ENCODE peak calls at places on chromosomes 6 and 20, in four cellular contexts. M is amygdala, J is AG08395, O is amniotic epithelial cell. I is an unnamed sample.

GRCh38 chr6:140977425-140977824 is 1155.3 kb upstream of the GJE1 start:
- DNase-seq in M (no peak), J (peak), O (no peak), I (peak)

GRCh38 chr20:822651-823325 is 10.7 kb upstream of the FAM110A start:
- DNase-seq in M (no peak), J (no peak), O (no peak), I (no peak)

GRCh38 chr6:101509556-101509955 is 116.0 kb downstream of the GRIK2 start:
- DNase-seq in M (no peak), J (peak), O (no peak), I (no peak)

GRCh38 chr20:45779011-45779915 is 12.4 kb downstream of the WFDC3 start:
- DNase-seq in M (no peak), J (peak), O (peak), I (peak)

GRCh38 chr6:70124882-70125535 is 177.9 kb downstream of the COL9A1 start:
- DNase-seq in M (no peak), J (peak), O (no peak), I (peak)

GRCh38 chr20:46767127-46767761 is 57.8 kb downstream of the SLC2A10 start:
- DNase-seq in M (no peak), J (peak), O (peak), I (peak)

GRCh38 chr6:79833264-79833663 is 114.1 kb downstream of the ELOVL4 start:
- DNase-seq in M (no peak), J (no peak), O (no peak), I (peak)

GRCh38 chr6:168116446-168116974 is 37.5 kb upstream of the FRMD1 start:
- DNase-seq in M (no peak), J (no peak), O (no peak), I (no peak)

GRCh38 chr6:16130437-16130891 is 1.6 kb downstream of the MYLIP start:
- DNase-seq in M (no peak), J (no peak), O (no peak), I (peak)

GRCh38 chr6:109772961-109773431 is 81.9 kb downstream of the FIG4 start:
- DNase-seq in M (no peak), J (peak), O (peak), I (peak)

GRCh38 chr6:15073883-15074465 is 171.9 kb upstream of the JARID2 start:
- DNase-seq in M (no peak), J (no peak), O (no peak), I (no peak)

GRCh38 chr20:6767536-6768227 is at the start of gene BMP2:
- DNase-seq in M (no peak), J (peak), O (peak), I (peak)

GRCh38 chr6:16273266-16273665 is 34.9 kb downstream of the GMPR start:
- DNase-seq in M (no peak), J (peak), O (peak), I (peak)

GRCh38 chr6:125346143-125346925 is 44.6 kb upstream of the HDDC2 start:
- DNase-seq in M (no peak), J (no peak), O (no peak), I (peak)

GRCh38 chr20:33897313-33897912 is 86.3 kb downstream of the CHMP4B start:
- DNase-seq in M (no peak), J (no peak), O (peak), I (no peak)

GRCh38 chr20:46438156-46438750 is 31.8 kb upstream of the ELMO2 start:
- DNase-seq in M (no peak), J (peak), O (peak), I (peak)

GRCh38 chr20:64256282-64256947 is 867 bp downstream of the PCMTD2 start:
- DNase-seq in M (no peak), J (no peak), O (no peak), I (no peak)

GRCh38 chr6:169918239-169918953 is 167.0 kb downstream of the ERMARD start:
- DNase-seq in M (no peak), J (no peak), O (no peak), I (no peak)

GRCh38 chr6:36493859-36494258 is 51.1 kb downstream of the KCTD20 start:
- DNase-seq in M (no peak), J (no peak), O (peak), I (peak)

GRCh38 chr6:32973144-32973854 is 4.9 kb downstream of the BRD2 start:
- DNase-seq in M (no peak), J (no peak), O (no peak), I (peak)